ENCODE peak calls at places on chromosomes 6 and 20, in four cellular contexts. One of them, this sample, is unnamed.

GRCh38 chr20:43681468-43681942 is 14.6 kb downstream of the MYBL2 start:
- DNase-seq in HFF-Myc: no peak
- DNase-seq in lower lobe of right lung: no peak
- DNase-seq in thyroid gland: peak
- DNase-seq in this sample: no peak

GRCh38 chr20:32190608-32191415 is 16.7 kb downstream of the PLAGL2 start:
- DNase-seq in thyroid gland: no peak
- DNase-seq in lower lobe of right lung: no peak
- DNase-seq in HFF-Myc: no peak
- DNase-seq in this sample: no peak

GRCh38 chr6:134520181-134521115 is 202.5 kb upstream of the SGK1 start:
- DNase-seq in thyroid gland: peak
- DNase-seq in HFF-Myc: no peak
- DNase-seq in lower lobe of right lung: no peak
- DNase-seq in this sample: no peak

GRCh38 chr6:144013486-144013909 is 5.4 kb upstream of the PLAGL1 start:
- DNase-seq in lower lobe of right lung: peak
- DNase-seq in thyroid gland: peak
- DNase-seq in HFF-Myc: peak
- DNase-seq in this sample: peak

GRCh38 chr6:156794963-156795362 is 17.8 kb downstream of the ARID1B start:
- DNase-seq in lower lobe of right lung: no peak
- DNase-seq in HFF-Myc: no peak
- DNase-seq in thyroid gland: peak
- DNase-seq in this sample: no peak

GRCh38 chr6:54426995-54427394 is 118.8 kb downstream of the TINAG start:
- DNase-seq in thyroid gland: no peak
- DNase-seq in HFF-Myc: no peak
- DNase-seq in lower lobe of right lung: no peak
- DNase-seq in this sample: no peak

GRCh38 chr20:39876974-39877615 is 811.9 kb downstream of the MAFB start:
- DNase-seq in thyroid gland: no peak
- DNase-seq in lower lobe of right lung: no peak
- DNase-seq in HFF-Myc: no peak
- DNase-seq in this sample: peak

GRCh38 chr6:168136001-168136400 is 57.0 kb upstream of the FRMD1 start:
- DNase-seq in thyroid gland: no peak
- DNase-seq in HFF-Myc: no peak
- DNase-seq in lower lobe of right lung: no peak
- DNase-seq in this sample: no peak

GRCh38 chr6:162538643-162539064 is 188.9 kb downstream of the PRKN start:
- DNase-seq in lower lobe of right lung: no peak
- DNase-seq in HFF-Myc: no peak
- DNase-seq in thyroid gland: no peak
- DNase-seq in this sample: no peak

GRCh38 chr6:105835373-105835772 is 250.8 kb upstream of the PRDM1 start:
- DNase-seq in HFF-Myc: no peak
- DNase-seq in lower lobe of right lung: no peak
- DNase-seq in thyroid gland: peak
- DNase-seq in this sample: peak

GRCh38 chr6:21869085-21869771 is 275.7 kb downstream of the SOX4 start:
- DNase-seq in HFF-Myc: no peak
- DNase-seq in lower lobe of right lung: no peak
- DNase-seq in thyroid gland: no peak
- DNase-seq in this sample: no peak

GRCh38 chr20:23228912-23229311 is 121.7 kb upstream of the NXT1 start:
- DNase-seq in thyroid gland: no peak
- DNase-seq in lower lobe of right lung: no peak
- DNase-seq in HFF-Myc: no peak
- DNase-seq in this sample: no peak

GRCh38 chr20:37375227-37375626 is 29.3 kb downstream of the SRC start:
- DNase-seq in lower lobe of right lung: no peak
- DNase-seq in thyroid gland: no peak
- DNase-seq in HFF-Myc: no peak
- DNase-seq in this sample: no peak

GRCh38 chr20:54025166-54025835 is 45.1 kb downstream of the BCAS1 start:
- DNase-seq in HFF-Myc: no peak
- DNase-seq in thyroid gland: no peak
- DNase-seq in lower lobe of right lung: no peak
- DNase-seq in this sample: peak

GRCh38 chr6:126716826-126717514 is 377.1 kb downstream of the CENPW start:
- DNase-seq in HFF-Myc: no peak
- DNase-seq in thyroid gland: peak
- DNase-seq in lower lobe of right lung: no peak
- DNase-seq in this sample: peak

GRCh38 chr6:108737594-108738546 is 110.4 kb upstream of the ARMC2 start:
- DNase-seq in lower lobe of right lung: no peak
- DNase-seq in HFF-Myc: peak
- DNase-seq in thyroid gland: peak
- DNase-seq in this sample: no peak

GRCh38 chr20:18588554-18589043 is 745 bp downstream of the DTD1 start:
- DNase-seq in lower lobe of right lung: no peak
- DNase-seq in HFF-Myc: no peak
- DNase-seq in thyroid gland: no peak
- DNase-seq in this sample: peak

GRCh38 chr6:74420221-74420620 is 724.2 kb downstream of the CD109 start:
- DNase-seq in HFF-Myc: no peak
- DNase-seq in lower lobe of right lung: no peak
- DNase-seq in thyroid gland: no peak
- DNase-seq in this sample: no peak

GRCh38 chr6:90375681-90376439 is 79.2 kb upstream of the BACH2 start:
- DNase-seq in lower lobe of right lung: no peak
- DNase-seq in thyroid gland: peak
- DNase-seq in HFF-Myc: peak
- DNase-seq in this sample: no peak

GRCh38 chr6:168226832-168227434 is 92.6 kb downstream of the DACT2 start:
- DNase-seq in HFF-Myc: no peak
- DNase-seq in thyroid gland: no peak
- DNase-seq in lower lobe of right lung: no peak
- DNase-seq in this sample: no peak

GRCh38 chr6:44969446-44970175 is 358.5 kb upstream of the RUNX2 start:
- DNase-seq in thyroid gland: no peak
- DNase-seq in lower lobe of right lung: no peak
- DNase-seq in HFF-Myc: no peak
- DNase-seq in this sample: no peak

GRCh38 chr6:161029195-161029809 is 37.7 kb downstream of the MAP3K4 start:
- DNase-seq in thyroid gland: no peak
- DNase-seq in lower lobe of right lung: no peak
- DNase-seq in HFF-Myc: peak
- DNase-seq in this sample: no peak

GRCh38 chr6:38099211-38099610 is 279.7 kb downstream of the ZFAND3 start:
- DNase-seq in lower lobe of right lung: no peak
- DNase-seq in thyroid gland: no peak
- DNase-seq in HFF-Myc: no peak
- DNase-seq in this sample: no peak

GRCh38 chr20:18727032-18727508 is 86.5 kb upstream of the SCP2D1 start:
- DNase-seq in HFF-Myc: no peak
- DNase-seq in thyroid gland: peak
- DNase-seq in lower lobe of right lung: no peak
- DNase-seq in this sample: no peak

GRCh38 chr6:16432075-16433032 is 194.0 kb downstream of the GMPR start:
- DNase-seq in HFF-Myc: no peak
- DNase-seq in thyroid gland: peak
- DNase-seq in lower lobe of right lung: no peak
- DNase-seq in this sample: no peak

GRCh38 chr20:25508083-25508770 is 77.1 kb downstream of the NINL start:
- DNase-seq in lower lobe of right lung: no peak
- DNase-seq in thyroid gland: peak
- DNase-seq in HFF-Myc: no peak
- DNase-seq in this sample: no peak

GRCh38 chr6:52454556-52454955 is 34.4 kb downstream of the EFHC1 start:
- DNase-seq in thyroid gland: no peak
- DNase-seq in lower lobe of right lung: no peak
- DNase-seq in HFF-Myc: peak
- DNase-seq in this sample: no peak

GRCh38 chr6:154370545-154370944 is 13.9 kb upstream of the IPCEF1 start:
- DNase-seq in lower lobe of right lung: no peak
- DNase-seq in thyroid gland: peak
- DNase-seq in HFF-Myc: peak
- DNase-seq in this sample: no peak

GRCh38 chr6:148432405-148433195 is 90.0 kb downstream of the SASH1 start:
- DNase-seq in HFF-Myc: peak
- DNase-seq in thyroid gland: peak
- DNase-seq in lower lobe of right lung: no peak
- DNase-seq in this sample: no peak

GRCh38 chr20:37521091-37521771 is at the start of gene NNAT:
- DNase-seq in thyroid gland: no peak
- DNase-seq in lower lobe of right lung: no peak
- DNase-seq in HFF-Myc: no peak
- DNase-seq in this sample: peak

GRCh38 chr6:39189915-39190544 is 39.2 kb downstream of the KCNK5 start:
- DNase-seq in lower lobe of right lung: peak
- DNase-seq in HFF-Myc: no peak
- DNase-seq in thyroid gland: peak
- DNase-seq in this sample: peak
- TF ChIP-seq CTCF in lower lobe of right lung: peak
- TF ChIP-seq CTCF in HFF-Myc: peak
- TF ChIP-seq CTCF in thyroid gland: no peak
- TF ChIP-seq CTCF in this sample: peak

GRCh38 chr20:49415664-49416044 is 66.8 kb downstream of the KCNB1 start:
- DNase-seq in lower lobe of right lung: no peak
- DNase-seq in HFF-Myc: no peak
- DNase-seq in thyroid gland: no peak
- DNase-seq in this sample: no peak
- TF ChIP-seq CTCF in lower lobe of right lung: no peak
- TF ChIP-seq CTCF in HFF-Myc: no peak
- TF ChIP-seq CTCF in thyroid gland: no peak
- TF ChIP-seq CTCF in this sample: no peak

GRCh38 chr6:41733707-41734665 is 1.4 kb downstream of the TFEB start:
- DNase-seq in thyroid gland: peak
- DNase-seq in lower lobe of right lung: peak
- DNase-seq in HFF-Myc: no peak
- DNase-seq in this sample: peak
- TF ChIP-seq CTCF in thyroid gland: no peak
- TF ChIP-seq CTCF in lower lobe of right lung: no peak
- TF ChIP-seq CTCF in HFF-Myc: no peak
- TF ChIP-seq CTCF in this sample: no peak

GRCh38 chr6:165848099-165848461 is 185.0 kb upstream of the PDE10A start:
- DNase-seq in HFF-Myc: no peak
- DNase-seq in lower lobe of right lung: no peak
- DNase-seq in thyroid gland: no peak
- DNase-seq in this sample: no peak
- TF ChIP-seq CTCF in HFF-Myc: no peak
- TF ChIP-seq CTCF in lower lobe of right lung: no peak
- TF ChIP-seq CTCF in thyroid gland: no peak
- TF ChIP-seq CTCF in this sample: peak